ENCODE peak calls at places on chromosomes 1 and 21, in four cellular contexts. O, R, W and G are unnamed samples.
A peak's percentile ranks its signal among the peaks of the same experiment; 100 is the strongest.

GRCh38 chr1:169106921-169107672 is 607 bp downstream of the ATP1B1 start:
- DNase-seq in O (no peak), R (peak; percentile 61), W (no peak), G (no peak)

GRCh38 chr21:36164427-36164784 is 7.8 kb downstream of the DOP1B start:
- DNase-seq in O (no peak), R (no peak), W (no peak), G (no peak)

GRCh38 chr1:215636258-215636965 is 69.3 kb downstream of the KCTD3 start:
- DNase-seq in O (peak; percentile 47), R (no peak), W (no peak), G (no peak)

GRCh38 chr1:22266162-22266561 is 123.3 kb upstream of the WNT4 start:
- DNase-seq in O (no peak), R (no peak), W (no peak), G (no peak)

GRCh38 chr1:228162286-228163003 is 3.2 kb upstream of the IBA57 start:
- DNase-seq in O (no peak), R (peak; percentile 83), W (no peak), G (peak; percentile 56)

GRCh38 chr1:79133703-79134258 is 127.3 kb upstream of the ADGRL4 start:
- DNase-seq in O (no peak), R (no peak), W (no peak), G (no peak)

GRCh38 chr1:20405893-20406604 is 80.0 kb downstream of the CAMK2N1 start:
- DNase-seq in O (no peak), R (no peak), W (no peak), G (peak; percentile 20)

GRCh38 chr1:232413674-232414073 is 216.3 kb downstream of the SIPA1L2 start:
- DNase-seq in O (no peak), R (peak; percentile 65), W (no peak), G (no peak)

GRCh38 chr1:3368711-3369436 is 85.6 kb upstream of the ARHGEF16 start:
- DNase-seq in O (no peak), R (no peak), W (no peak), G (no peak)

GRCh38 chr1:185479781-185480180 is 162.7 kb upstream of the IVNS1ABP start:
- DNase-seq in O (no peak), R (peak; percentile 35), W (no peak), G (no peak)

GRCh38 chr1:50265790-50266314 is 157.1 kb downstream of the ELAVL4 start:
- DNase-seq in O (no peak), R (peak; percentile 67), W (no peak), G (no peak)

GRCh38 chr1:29236993-29237905 is 927 bp downstream of the PTPRU start:
- DNase-seq in O (peak; percentile 59), R (peak; percentile 51), W (no peak), G (no peak)

GRCh38 chr1:6603424-6603850 is 768 bp upstream of the KLHL21 start:
- DNase-seq in O (peak; percentile 89), R (no peak), W (no peak), G (peak; percentile 54)

GRCh38 chr1:36400825-36401601 is 3.3 kb upstream of the LSM10 start:
- DNase-seq in O (peak; percentile 78), R (peak; percentile 97), W (peak; percentile 93), G (peak; percentile 97)

GRCh38 chr1:48610628-48611542 is 138.9 kb upstream of the SPATA6 start:
- DNase-seq in O (no peak), R (peak; percentile 68), W (no peak), G (peak; percentile 34)

GRCh38 chr1:181493885-181494284 is 10.6 kb downstream of the CACNA1E start:
- DNase-seq in O (no peak), R (no peak), W (no peak), G (no peak)

GRCh38 chr1:154557939-154558609 is 388 bp downstream of the UBE2Q1 start:
- DNase-seq in O (peak; percentile 48), R (peak; percentile 43), W (no peak), G (no peak)

GRCh38 chr1:194809665-194810064 is 1623.3 kb upstream of the B3GALT2 start:
- DNase-seq in O (no peak), R (no peak), W (no peak), G (no peak)

GRCh38 chr1:152759453-152760173 is 1.8 kb downstream of the KPRP start:
- DNase-seq in O (no peak), R (no peak), W (no peak), G (no peak)

GRCh38 chr1:69700770-69701169 is 133.0 kb downstream of the LRRC7 start:
- DNase-seq in O (peak; percentile 11), R (peak; percentile 62), W (peak; percentile 2), G (peak; percentile 55)

GRCh38 chr1:154463512-154463990 is 38.5 kb upstream of the TDRD10 start:
- DNase-seq in O (no peak), R (no peak), W (no peak), G (no peak)

GRCh38 chr1:229848762-229849677 is 218.0 kb upstream of the GALNT2 start:
- DNase-seq in O (peak; percentile 12), R (peak; percentile 54), W (no peak), G (no peak)

GRCh38 chr1:161439280-161440232 is 65.7 kb upstream of the FCGR2A start:
- DNase-seq in O (no peak), R (peak; percentile 73), W (peak; percentile 23), G (peak; percentile 56)

GRCh38 chr21:31459457-31459856 is 115.4 kb upstream of the TIAM1 start:
- DNase-seq in O (peak; percentile 47), R (peak; percentile 70), W (no peak), G (peak; percentile 43)

GRCh38 chr1:55329091-55329490 is 113.9 kb upstream of the USP24 start:
- DNase-seq in O (no peak), R (no peak), W (no peak), G (peak; percentile 48)

GRCh38 chr1:38015978-38016640 is 3.6 kb downstream of the UTP11 start:
- DNase-seq in O (no peak), R (no peak), W (no peak), G (no peak)
- H3K4me1 ChIP-seq in O (peaks cover 3% of the 10 kb centered on the region), R (peaks cover 3% of the 10 kb centered on the region), W (peaks cover 3% of the 10 kb centered on the region), G (peaks cover 3% of the 10 kb centered on the region)

GRCh38 chr1:17880429-17880828 is 125.3 kb downstream of the ACTL8 start:
- DNase-seq in O (no peak), R (no peak), W (no peak), G (no peak)
- H2AK5ac ChIP-seq in O (no peak overlapping the region), R (no peak overlapping the region), W (no peak overlapping the region), G (no peak overlapping the region)

GRCh38 chr1:201500670-201501120 is 6.2 kb downstream of the CSRP1 start:
- DNase-seq in O (no peak), R (peak; percentile 60), W (no peak), G (peak; percentile 44)

GRCh38 chr1:201501812-201502510 is 5.0 kb downstream of the CSRP1 start:
- DNase-seq in O (no peak), R (no peak), W (no peak), G (peak; percentile 46)

GRCh38 chr1:201502511-201502857 is 4.4 kb downstream of the CSRP1 start:
- DNase-seq in O (no peak), R (no peak), W (no peak), G (no peak)

GRCh38 chr1:201499795-201500669 is 6.9 kb downstream of the CSRP1 start:
- DNase-seq in O (no peak), R (no peak), W (no peak), G (no peak)

DNA sequence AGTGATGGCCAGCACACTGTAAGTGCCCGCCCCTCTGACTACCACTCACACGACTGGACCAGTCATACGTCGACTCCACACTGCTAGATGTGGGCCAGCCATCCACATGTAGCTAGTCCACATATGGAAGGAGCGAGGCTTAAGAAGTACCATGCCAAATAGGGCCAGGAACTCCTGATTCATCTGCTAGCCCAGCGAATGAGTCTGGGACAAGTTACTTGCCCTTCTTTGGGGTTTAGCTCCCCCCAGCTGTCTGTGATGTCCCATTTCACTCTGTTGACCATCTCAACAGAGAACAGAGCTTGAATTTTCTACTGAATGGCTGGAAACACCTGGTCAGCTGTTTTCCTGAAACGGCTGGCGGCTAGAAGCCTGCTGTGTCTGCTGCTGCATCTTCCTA is 5.8 kb downstream of the CSRP1 start:
- DNase-seq in O (no peak), R (no peak), W (no peak), G (no peak)
- H3K79me2 ChIP-seq in O (peaks cover 46% of the 10 kb centered on the region), R (peaks cover 2% of the 10 kb centered on the region), W (no peaks in the 10 kb centered on the region), G (no peaks in the 10 kb centered on the region)

GRCh38 chr1:46017876-46018503 is 114.4 kb downstream of the PIK3R3 start:
- DNase-seq in O (no peak), R (no peak), W (no peak), G (no peak)

GRCh38 chr1:46019348-46019747 is 113.1 kb downstream of the PIK3R3 start:
- DNase-seq in O (peak; percentile 15), R (peak; percentile 39), W (no peak), G (no peak)

GRCh38 chr1:46026531-46026930 is 105.9 kb downstream of the PIK3R3 start:
- DNase-seq in O (no peak), R (no peak), W (no peak), G (no peak)

GRCh38 chr1:46020005-46020404 is 112.4 kb downstream of the PIK3R3 start:
- DNase-seq in O (no peak), R (no peak), W (no peak), G (no peak)

DNA sequence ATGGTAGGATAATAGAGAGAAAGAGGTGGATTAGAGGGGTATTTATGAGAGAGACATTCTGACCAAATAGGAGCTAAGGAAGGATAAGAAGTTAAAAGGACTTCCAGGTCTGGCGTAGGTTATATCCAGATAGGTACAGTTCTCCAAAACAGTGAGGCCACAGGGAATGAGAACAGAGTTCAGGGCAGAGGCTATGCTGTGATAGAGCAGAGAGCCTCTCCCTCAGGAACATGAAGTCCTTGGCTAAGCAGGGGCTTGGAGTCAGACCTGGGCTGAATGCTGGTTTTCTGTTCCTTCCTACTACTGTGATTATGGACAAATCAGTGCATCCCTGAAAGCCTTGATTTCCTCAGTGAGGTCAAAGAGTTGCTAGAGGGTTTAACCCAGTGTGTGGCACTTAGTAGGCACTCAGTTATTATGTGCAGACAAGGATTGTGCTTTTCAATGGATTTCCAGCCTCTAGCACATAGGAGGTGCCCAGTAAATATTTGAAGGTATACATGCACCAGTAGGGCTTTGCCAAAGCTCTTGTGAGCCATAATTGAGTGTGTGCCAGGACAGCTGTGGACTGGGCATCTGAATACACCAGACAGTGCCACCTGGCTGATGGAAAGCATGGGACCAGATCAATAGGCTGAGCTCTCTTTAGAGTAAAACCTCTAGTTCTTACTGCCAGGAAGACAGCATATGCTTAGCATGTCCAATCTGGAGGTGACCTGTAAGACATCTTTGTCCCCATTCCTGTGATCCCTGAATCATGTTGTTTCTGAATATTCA is 111.2 kb downstream of the PIK3R3 start:
- DNase-seq in O (no peak), R (no peak), W (no peak), G (no peak)
- H3K4me1 ChIP-seq in O (no peaks in the 10 kb centered on the region), R (no peaks in the 10 kb centered on the region), W (peaks cover 2% of the 10 kb centered on the region), G (no peaks in the 10 kb centered on the region)

GRCh38 chr1:94678187-94678863 is 136.8 kb upstream of the F3 start:
- DNase-seq in O (no peak), R (no peak), W (no peak), G (no peak)
- H2AK5ac ChIP-seq in O (no peak overlapping the region), R (no peak overlapping the region), W (no peak overlapping the region), G (no peak overlapping the region)

DNA sequence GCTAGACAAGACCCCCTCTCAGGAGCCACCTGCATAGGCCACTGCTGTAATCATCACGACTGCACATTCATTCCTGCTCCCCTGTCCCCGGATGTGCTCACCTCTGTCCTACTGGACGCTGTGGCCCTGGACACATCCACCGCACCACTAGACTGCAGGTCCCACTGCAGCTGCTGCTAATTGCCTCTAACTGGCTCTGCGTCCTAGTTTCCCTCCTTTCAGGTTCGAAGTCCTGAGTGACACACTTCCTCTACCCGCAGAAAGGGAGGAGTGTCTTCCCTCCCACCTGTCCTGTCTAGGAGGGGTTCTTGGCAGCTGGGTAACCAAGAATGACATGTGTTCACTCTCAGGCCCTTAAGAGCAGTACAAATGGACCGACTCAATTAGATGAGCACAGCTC is 40.5 kb upstream of the ITPKB start:
- DNase-seq in O (no peak), R (no peak), W (no peak), G (no peak)
- H3K79me2 ChIP-seq in O (no peaks in the 10 kb centered on the region), R (no peaks in the 10 kb centered on the region), W (no peaks in the 10 kb centered on the region), G (no peaks in the 10 kb centered on the region)

GRCh38 chr1:198168180-198168579 is 11.4 kb downstream of the NEK7 start:
- DNase-seq in O (no peak), R (no peak), W (no peak), G (no peak)
- H3K4me1 ChIP-seq in O (no peaks in the 10 kb centered on the region), R (peaks cover 12% of the 10 kb centered on the region), W (peaks cover 3% of the 10 kb centered on the region), G (peaks cover 3% of the 10 kb centered on the region)